ENCODE peak calls at places on chromosomes 4 and X, in six cellular contexts. J is GM13976, P is EH, Y is EL, C is NAMALWA, M is NCI-H2171 treated with DMSO at 0.1 percent for 48 hours. F is an unnamed sample.

GRCh38 chr4:60805500-60806313 is 394.4 kb upstream of the ADGRL3 start:
- DNase-seq in M (no peak), Y (peak), C (peak), J (peak), P (peak), F (peak)

GRCh38 chr4:681736-682451 is 7.1 kb downstream of the SLC49A3 start:
- DNase-seq in P (no peak), Y (no peak), J (peak), C (peak), M (no peak), F (no peak)

GRCh38 chr4:6909970-6910339 is 329 bp downstream of the TBC1D14 start:
- DNase-seq in J (no peak), P (no peak), C (no peak), M (no peak), Y (peak), F (no peak)

GRCh38 chr4:7111441-7111840 is 43.6 kb upstream of the GRPEL1 start:
- DNase-seq in C (no peak), P (no peak), J (no peak), M (no peak), Y (no peak), F (no peak)

GRCh38 chrX:96909291-96909690 is 25.6 kb downstream of the RPA4 start:
- DNase-seq in Y (no peak), C (no peak), J (no peak), M (no peak), P (no peak), F (no peak)

GRCh38 chr4:65391382-65391781 is 278.9 kb downstream of the EPHA5 start:
- DNase-seq in C (no peak), M (no peak), Y (no peak), J (no peak), P (no peak), F (no peak)

GRCh38 chr4:93147524-93148212 is 680.9 kb upstream of the ATOH1 start:
- DNase-seq in M (peak), P (no peak), Y (no peak), C (no peak), J (no peak), F (no peak)

GRCh38 chr4:74545488-74545887 is 100.6 kb downstream of the AREG start:
- DNase-seq in M (no peak), Y (peak), P (peak), J (no peak), C (no peak), F (no peak)

GRCh38 chr4:173382349-173382748 is 11.6 kb downstream of the SAP30 start:
- DNase-seq in C (no peak), J (no peak), P (no peak), Y (no peak), M (no peak), F (no peak)

GRCh38 chrX:150525061-150525919 is 43.1 kb upstream of the MTM1 start:
- DNase-seq in C (no peak), P (no peak), Y (no peak), J (no peak), M (no peak), F (no peak)

GRCh38 chr4:145804134-145804533 is 124.2 kb downstream of the C4orf51 start:
- DNase-seq in P (peak), M (peak), J (no peak), C (no peak), Y (peak), F (peak)

GRCh38 chr4:14853186-14853946 is 148.9 kb upstream of the CPEB2 start:
- DNase-seq in C (no peak), M (no peak), Y (peak), P (peak), J (no peak), F (no peak)

GRCh38 chr4:8838911-8839431 is 32.7 kb downstream of the HMX1 start:
- DNase-seq in Y (no peak), M (no peak), P (no peak), C (no peak), J (no peak), F (no peak)

GRCh38 chr4:93144644-93145043 is 683.9 kb upstream of the ATOH1 start:
- DNase-seq in C (no peak), P (no peak), M (no peak), J (no peak), Y (no peak), F (no peak)

GRCh38 chr4:21664355-21664754 is 284.2 kb downstream of the KCNIP4 start:
- DNase-seq in J (no peak), C (no peak), Y (no peak), P (no peak), M (no peak), F (no peak)

GRCh38 chrX:1137531-1137930 is 74.9 kb downstream of the CRLF2 start:
- DNase-seq in M (no peak), C (no peak), P (no peak), Y (no peak), J (no peak), F (no peak)

GRCh38 chr4:67282749-67283148 is 262.6 kb downstream of the CENPC start:
- DNase-seq in M (no peak), Y (no peak), P (no peak), J (no peak), C (no peak), F (no peak)

GRCh38 chr4:57926311-57926710 is 816.1 kb upstream of the IGFBP7 start:
- DNase-seq in C (no peak), P (no peak), J (no peak), Y (no peak), M (no peak), F (no peak)

GRCh38 chr4:135434936-135435335 is 1233.3 kb upstream of the PABPC4L start:
- DNase-seq in P (peak), Y (peak), J (no peak), M (no peak), C (no peak), F (no peak)

GRCh38 chr4:169179609-169180526 is 90.9 kb downstream of the SH3RF1 start:
- DNase-seq in C (no peak), J (no peak), Y (no peak), M (no peak), P (peak), F (no peak)

GRCh38 chrX:23732704-23733103 is 10.4 kb downstream of the ACOT9 start:
- DNase-seq in C (peak), J (peak), Y (no peak), P (no peak), M (no peak), F (no peak)

GRCh38 chr4:86452323-86452995 is 92.6 kb upstream of the MAPK10 start:
- DNase-seq in Y (no peak), P (peak), J (no peak), C (no peak), M (no peak), F (no peak)

GRCh38 chr4:20598626-20599025 is 101.6 kb upstream of the PACRGL start:
- DNase-seq in C (no peak), M (no peak), P (no peak), Y (no peak), J (no peak), F (no peak)

GRCh38 chrX:74449937-74450330 is 28.6 kb downstream of the SLC16A2 start:
- DNase-seq in P (peak), C (no peak), Y (peak), J (no peak), M (no peak), F (no peak)

GRCh38 chrX:51931761-51932160 is 38.3 kb downstream of the MAGED1 start:
- DNase-seq in Y (no peak), C (no peak), J (no peak), M (no peak), P (peak), F (no peak)

GRCh38 chrX:120514236-120514635 is 45.1 kb upstream of the LAMP2 start:
- DNase-seq in J (peak), C (peak), P (peak), Y (peak), M (no peak), F (no peak)

GRCh38 chrX:130173190-130173895 is 1.6 kb downstream of the RAB33A start:
- DNase-seq in C (peak), P (peak), Y (peak), J (peak), M (no peak), F (no peak)

GRCh38 chrX:120791013-120791643 is 84.5 kb downstream of the CT47B1 start:
- DNase-seq in C (no peak), J (no peak), P (peak), M (no peak), Y (peak), F (peak)

GRCh38 chrX:46180258-46180687 is 364.9 kb downstream of the ZNF674 start:
- DNase-seq in P (peak), Y (peak), M (peak), J (no peak), C (no peak), F (no peak)

GRCh38 chr4:126779001-126779400 is 853.8 kb upstream of the INTU start:
- DNase-seq in C (no peak), J (no peak), M (no peak), Y (no peak), P (no peak), F (no peak)

GRCh38 chr4:38001927-38002326 is 41.7 kb downstream of the PTTG2 start:
- DNase-seq in J (no peak), C (no peak), M (no peak), P (no peak), Y (no peak), F (no peak)

F was measured in DMS 273 treated with DMSO at 0.1 percent for 48 hours.